ENCODE peak calls at places on chromosome 18, in six cellular contexts. One of them, this sample, is unnamed.

GRCh38 chr18:37769846-37770245 is 204.2 kb upstream of the CELF4 start:
- DNase-seq in astrocyte of the spinal cord: no peak
- DNase-seq in fibroblast of pulmonary artery: no peak
- DNase-seq in right lobe of liver: no peak
- DNase-seq in coronary artery: no peak
- DNase-seq in ovary: no peak
- DNase-seq in this sample: no peak

GRCh38 chr18:5238371-5238758 is 41.3 kb upstream of the AKAIN1 start:
- DNase-seq in astrocyte of the spinal cord: no peak
- DNase-seq in fibroblast of pulmonary artery: peak
- DNase-seq in right lobe of liver: peak
- DNase-seq in coronary artery: no peak
- DNase-seq in ovary: peak
- DNase-seq in this sample: peak

GRCh38 chr18:79136742-79137141 is 67.5 kb downstream of the ATP9B start:
- DNase-seq in astrocyte of the spinal cord: peak
- DNase-seq in fibroblast of pulmonary artery: no peak
- DNase-seq in right lobe of liver: no peak
- DNase-seq in coronary artery: no peak
- DNase-seq in ovary: no peak
- DNase-seq in this sample: no peak

GRCh38 chr18:56235773-56236115 is 402.6 kb downstream of the TXNL1 start:
- DNase-seq in astrocyte of the spinal cord: peak
- DNase-seq in fibroblast of pulmonary artery: no peak
- DNase-seq in right lobe of liver: no peak
- DNase-seq in coronary artery: no peak
- DNase-seq in ovary: no peak
- DNase-seq in this sample: no peak

GRCh38 chr18:36394486-36394885 is 97.0 kb downstream of the FHOD3 start:
- DNase-seq in astrocyte of the spinal cord: no peak
- DNase-seq in fibroblast of pulmonary artery: no peak
- DNase-seq in right lobe of liver: no peak
- DNase-seq in coronary artery: no peak
- DNase-seq in ovary: no peak
- DNase-seq in this sample: no peak

GRCh38 chr18:61841709-61842108 is 51.1 kb downstream of the RNF152 start:
- DNase-seq in astrocyte of the spinal cord: no peak
- DNase-seq in fibroblast of pulmonary artery: no peak
- DNase-seq in right lobe of liver: no peak
- DNase-seq in coronary artery: no peak
- DNase-seq in ovary: no peak
- DNase-seq in this sample: no peak

GRCh38 chr18:864872-865273 is 39.8 kb upstream of the ADCYAP1 start:
- DNase-seq in astrocyte of the spinal cord: peak
- DNase-seq in fibroblast of pulmonary artery: peak
- DNase-seq in right lobe of liver: peak
- DNase-seq in coronary artery: no peak
- DNase-seq in ovary: peak
- DNase-seq in this sample: peak

GRCh38 chr18:46301081-46301480 is 196.9 kb downstream of the HAUS1 start:
- DNase-seq in astrocyte of the spinal cord: no peak
- DNase-seq in fibroblast of pulmonary artery: no peak
- DNase-seq in right lobe of liver: no peak
- DNase-seq in coronary artery: no peak
- DNase-seq in ovary: no peak
- DNase-seq in this sample: no peak

GRCh38 chr18:4450065-4450676 is 4.9 kb downstream of the DLGAP1 start:
- DNase-seq in astrocyte of the spinal cord: no peak
- DNase-seq in fibroblast of pulmonary artery: no peak
- DNase-seq in right lobe of liver: no peak
- DNase-seq in coronary artery: no peak
- DNase-seq in ovary: no peak
- DNase-seq in this sample: no peak

GRCh38 chr18:23629444-23629946 is 33.2 kb downstream of the ANKRD29 start:
- DNase-seq in astrocyte of the spinal cord: no peak
- DNase-seq in fibroblast of pulmonary artery: no peak
- DNase-seq in right lobe of liver: peak
- DNase-seq in coronary artery: no peak
- DNase-seq in ovary: no peak
- DNase-seq in this sample: no peak
- TF ChIP-seq CTCF in astrocyte of the spinal cord: no peak
- TF ChIP-seq CTCF in fibroblast of pulmonary artery: no peak
- TF ChIP-seq CTCF in right lobe of liver: no peak
- TF ChIP-seq CTCF in coronary artery: no peak
- TF ChIP-seq CTCF in ovary: no peak
- TF ChIP-seq CTCF in this sample: no peak

GRCh38 chr18:2959341-2959740 is 53.6 kb downstream of the LPIN2 start:
- DNase-seq in astrocyte of the spinal cord: no peak
- DNase-seq in fibroblast of pulmonary artery: no peak
- DNase-seq in right lobe of liver: no peak
- DNase-seq in coronary artery: no peak
- DNase-seq in ovary: no peak
- DNase-seq in this sample: no peak

GRCh38 chr18:2954869-2955645 is 57.9 kb downstream of the LPIN2 start:
- DNase-seq in astrocyte of the spinal cord: no peak
- DNase-seq in fibroblast of pulmonary artery: no peak
- DNase-seq in right lobe of liver: no peak
- DNase-seq in coronary artery: no peak
- DNase-seq in ovary: no peak
- DNase-seq in this sample: no peak

GRCh38 chr18:2958819-2959298 is 54.1 kb downstream of the LPIN2 start:
- DNase-seq in astrocyte of the spinal cord: peak
- DNase-seq in fibroblast of pulmonary artery: peak
- DNase-seq in right lobe of liver: no peak
- DNase-seq in coronary artery: no peak
- DNase-seq in ovary: no peak
- DNase-seq in this sample: no peak

GRCh38 chr18:2953935-2954641 is 58.9 kb downstream of the LPIN2 start:
- DNase-seq in astrocyte of the spinal cord: no peak
- DNase-seq in fibroblast of pulmonary artery: no peak
- DNase-seq in right lobe of liver: no peak
- DNase-seq in coronary artery: no peak
- DNase-seq in ovary: no peak
- DNase-seq in this sample: no peak

GRCh38 chr18:2955966-2956521 is 56.9 kb downstream of the LPIN2 start:
- DNase-seq in astrocyte of the spinal cord: no peak
- DNase-seq in fibroblast of pulmonary artery: peak
- DNase-seq in right lobe of liver: no peak
- DNase-seq in coronary artery: no peak
- DNase-seq in ovary: no peak
- DNase-seq in this sample: no peak
- TF ChIP-seq CTCF in astrocyte of the spinal cord: no peak
- TF ChIP-seq CTCF in fibroblast of pulmonary artery: no peak
- TF ChIP-seq CTCF in right lobe of liver: no peak
- TF ChIP-seq CTCF in coronary artery: no peak
- TF ChIP-seq CTCF in ovary: no peak
- TF ChIP-seq CTCF in this sample: no peak

DNA sequence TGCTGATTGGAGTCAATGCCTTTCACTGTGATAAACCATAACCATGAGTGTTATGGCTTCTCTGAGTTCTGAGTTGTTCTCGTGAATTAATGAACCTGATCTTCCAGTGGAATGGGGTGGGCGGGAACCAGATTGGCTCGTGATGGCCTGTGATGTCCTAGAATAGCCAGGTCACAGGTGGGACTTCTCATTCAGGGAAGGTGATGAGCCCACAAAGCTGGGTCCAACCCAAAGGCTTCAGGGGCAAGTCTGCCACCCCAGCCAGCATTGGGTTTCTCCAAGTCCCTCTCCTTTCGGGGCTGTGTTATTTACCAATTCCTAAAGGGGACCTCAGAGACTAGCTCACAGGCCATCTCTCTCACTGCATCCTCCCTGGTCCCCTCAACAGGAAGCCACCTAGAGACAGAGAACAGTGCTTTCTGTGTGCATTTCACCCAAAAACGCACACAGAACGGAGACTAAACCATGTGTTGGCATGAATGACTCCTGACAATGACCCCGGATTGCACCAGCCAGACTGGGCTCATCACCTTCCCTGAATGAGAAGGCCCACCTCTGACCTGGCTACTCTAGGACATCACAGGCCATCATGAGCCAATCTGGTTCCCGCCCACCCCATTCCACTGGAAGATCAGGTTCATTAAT is 85.5 kb downstream of the MALT1 start:
- DNase-seq in astrocyte of the spinal cord: no peak
- DNase-seq in fibroblast of pulmonary artery: no peak
- DNase-seq in right lobe of liver: no peak
- DNase-seq in coronary artery: peak
- DNase-seq in ovary: no peak
- DNase-seq in this sample: no peak
- TF ChIP-seq CTCF in astrocyte of the spinal cord: no peak
- TF ChIP-seq CTCF in fibroblast of pulmonary artery: no peak
- TF ChIP-seq CTCF in right lobe of liver: no peak
- TF ChIP-seq CTCF in coronary artery: no peak
- TF ChIP-seq CTCF in ovary: no peak
- TF ChIP-seq CTCF in this sample: no peak

GRCh38 chr18:3297025-3297984 is 35.4 kb downstream of the MYL12B start:
- DNase-seq in astrocyte of the spinal cord: peak
- DNase-seq in fibroblast of pulmonary artery: peak
- DNase-seq in right lobe of liver: peak
- DNase-seq in coronary artery: peak
- DNase-seq in ovary: peak
- DNase-seq in this sample: peak
- TF ChIP-seq CTCF in astrocyte of the spinal cord: peak
- TF ChIP-seq CTCF in fibroblast of pulmonary artery: peak
- TF ChIP-seq CTCF in right lobe of liver: peak
- TF ChIP-seq CTCF in coronary artery: no peak
- TF ChIP-seq CTCF in ovary: no peak
- TF ChIP-seq CTCF in this sample: peak

GRCh38 chr18:74163019-74163656 is 14.8 kb downstream of the TIMM21 start:
- DNase-seq in astrocyte of the spinal cord: no peak
- DNase-seq in fibroblast of pulmonary artery: no peak
- DNase-seq in right lobe of liver: no peak
- DNase-seq in coronary artery: no peak
- DNase-seq in ovary: no peak
- DNase-seq in this sample: no peak
- TF ChIP-seq CTCF in astrocyte of the spinal cord: no peak
- TF ChIP-seq CTCF in fibroblast of pulmonary artery: no peak
- TF ChIP-seq CTCF in right lobe of liver: no peak
- TF ChIP-seq CTCF in coronary artery: no peak
- TF ChIP-seq CTCF in ovary: no peak
- TF ChIP-seq CTCF in this sample: peak

GRCh38 chr18:13217971-13218375 is 587 bp upstream of the LDLRAD4 start:
- DNase-seq in astrocyte of the spinal cord: no peak
- DNase-seq in fibroblast of pulmonary artery: no peak
- DNase-seq in right lobe of liver: peak
- DNase-seq in coronary artery: peak
- DNase-seq in ovary: peak
- DNase-seq in this sample: no peak

GRCh38 chr18:13217466-13217961 is 1.0 kb upstream of the LDLRAD4 start:
- DNase-seq in astrocyte of the spinal cord: peak
- DNase-seq in fibroblast of pulmonary artery: peak
- DNase-seq in right lobe of liver: peak
- DNase-seq in coronary artery: peak
- DNase-seq in ovary: peak
- DNase-seq in this sample: no peak

GRCh38 chr18:13219576-13219975 is 1.0 kb downstream of the LDLRAD4 start:
- DNase-seq in astrocyte of the spinal cord: no peak
- DNase-seq in fibroblast of pulmonary artery: no peak
- DNase-seq in right lobe of liver: no peak
- DNase-seq in coronary artery: no peak
- DNase-seq in ovary: no peak
- DNase-seq in this sample: no peak

GRCh38 chr18:13219012-13219396 is 444 bp downstream of the LDLRAD4 start:
- DNase-seq in astrocyte of the spinal cord: no peak
- DNase-seq in fibroblast of pulmonary artery: no peak
- DNase-seq in right lobe of liver: no peak
- DNase-seq in coronary artery: no peak
- DNase-seq in ovary: no peak
- DNase-seq in this sample: no peak

DNA sequence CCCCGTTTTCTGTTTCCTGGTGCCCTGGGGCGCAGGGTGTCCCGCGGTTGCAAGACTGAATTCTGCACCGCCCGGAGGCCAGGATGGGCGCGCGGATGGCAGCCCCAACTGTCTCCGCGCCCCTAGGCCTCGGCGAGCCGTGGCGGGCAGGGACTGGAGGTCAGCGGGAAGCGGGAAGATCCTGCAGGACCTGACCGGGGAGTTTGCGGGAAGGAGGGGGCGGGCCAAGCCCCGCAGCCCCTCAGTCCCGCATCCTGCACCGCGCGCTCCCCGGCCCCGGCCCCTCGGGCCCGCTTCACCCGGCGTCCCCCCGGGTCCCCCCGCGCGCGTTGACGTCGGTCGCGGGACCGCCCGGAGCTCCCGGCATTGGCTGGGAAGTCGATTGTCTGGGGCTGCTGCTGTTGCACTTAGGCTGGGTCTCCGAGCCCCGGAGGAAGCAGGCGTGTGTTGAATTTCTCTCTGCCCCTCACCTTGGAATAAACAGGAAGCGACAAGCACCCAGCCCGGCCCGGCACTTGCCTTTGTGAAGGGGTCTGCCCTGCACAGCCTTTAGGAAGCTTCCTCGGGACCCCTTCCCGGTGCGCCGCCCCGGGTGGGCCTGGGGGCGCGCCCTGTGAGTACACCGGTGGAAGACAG is at the start of gene LDLRAD4:
- DNase-seq in astrocyte of the spinal cord: no peak
- DNase-seq in fibroblast of pulmonary artery: no peak
- DNase-seq in right lobe of liver: peak
- DNase-seq in coronary artery: peak
- DNase-seq in ovary: peak
- DNase-seq in this sample: no peak
- TF ChIP-seq CTCF in astrocyte of the spinal cord: no peak
- TF ChIP-seq CTCF in fibroblast of pulmonary artery: no peak
- TF ChIP-seq CTCF in right lobe of liver: no peak
- TF ChIP-seq CTCF in coronary artery: no peak
- TF ChIP-seq CTCF in ovary: no peak
- TF ChIP-seq CTCF in this sample: no peak

GRCh38 chr18:35040988-35041751 is at the start of gene MAPRE2:
- DNase-seq in astrocyte of the spinal cord: peak
- DNase-seq in fibroblast of pulmonary artery: peak
- DNase-seq in right lobe of liver: peak
- DNase-seq in coronary artery: peak
- DNase-seq in ovary: peak
- DNase-seq in this sample: peak
- TF ChIP-seq CTCF in astrocyte of the spinal cord: no peak
- TF ChIP-seq CTCF in fibroblast of pulmonary artery: no peak
- TF ChIP-seq CTCF in right lobe of liver: no peak
- TF ChIP-seq CTCF in coronary artery: no peak
- TF ChIP-seq CTCF in ovary: no peak
- TF ChIP-seq CTCF in this sample: no peak